ENCODE peak calls at places on chromosomes 4 and X, in ten cellular contexts. C is SJCRH30, D is GM12878, A is SK-N-SH, R is IMR-90, H is neural progenitor cell, L is left lung, X is A549, G is stomach, I is fibroblast of lung. Q is an unnamed sample. For H3K4me1, the result is how much of the 10 kb centered on the place peaks cover.

GRCh38 chr4:25792200-25792791 is 70.5 kb downstream of the SEL1L3 start:
- DNase-seq in I (no peak), C (peak), G (peak), L (no peak), X (peak), R (no peak), H (peak), A (peak), D (no peak), Q (no peak)

GRCh38 chr4:143375326-143376073 is 38.8 kb downstream of the GAB1 start:
- DNase-seq in D (no peak), H (peak), G (no peak), C (peak), A (peak), L (no peak), I (peak), R (no peak), X (peak), Q (no peak)

GRCh38 chr4:7964890-7965662 is 25.4 kb upstream of the AFAP1 start:
- DNase-seq in R (peak), A (no peak), C (no peak), G (no peak), D (no peak), L (peak), H (no peak), X (peak), I (peak), Q (peak)

GRCh38 chrX:69127466-69127865 is 37.8 kb downstream of the PJA1 start:
- DNase-seq in L (no peak), R (no peak), X (no peak), G (no peak), A (no peak), I (no peak), H (no peak), C (no peak), D (no peak), Q (no peak)

GRCh38 chrX:54481751-54482150 is 14.3 kb downstream of the FGD1 start:
- DNase-seq in H (no peak), A (peak), R (no peak), D (no peak), L (no peak), I (no peak), X (no peak), G (no peak), C (no peak), Q (no peak)

GRCh38 chrX:54043696-54044125 is 562 bp downstream of the PHF8 start:
- DNase-seq in C (no peak), G (peak), D (no peak), X (no peak), L (peak), H (peak), A (peak), I (no peak), R (peak), Q (peak)

GRCh38 chrX:134426285-134426684 is 33.7 kb upstream of the HPRT1 start:
- DNase-seq in G (no peak), L (no peak), H (no peak), A (no peak), R (no peak), D (no peak), I (no peak), C (no peak), X (no peak), Q (no peak)

GRCh38 chrX:48509245-48509590 is 426 bp downstream of the PORCN start:
- DNase-seq in A (peak), I (no peak), C (no peak), X (no peak), G (no peak), H (peak), R (no peak), D (no peak), L (no peak), Q (no peak)

GRCh38 chr4:126839066-126839465 is 793.7 kb upstream of the INTU start:
- DNase-seq in R (peak), X (no peak), H (no peak), I (peak), L (no peak), C (no peak), D (no peak), A (no peak), G (no peak), Q (no peak)

GRCh38 chrX:101462892-101463291 is 22.4 kb upstream of the ARMCX4 start:
- DNase-seq in X (peak), C (peak), I (peak), R (peak), L (no peak), A (peak), G (no peak), D (no peak), H (peak), Q (no peak)

GRCh38 chr4:126678608-126679007 is 954.1 kb upstream of the INTU start:
- DNase-seq in X (no peak), A (no peak), D (no peak), H (peak), R (no peak), G (no peak), L (no peak), I (no peak), C (peak), Q (no peak)

GRCh38 chrX:3815896-3816664 is 102.6 kb upstream of the PRKX start:
- DNase-seq in C (no peak), R (peak), H (peak), L (peak), A (peak), G (peak), D (peak), I (peak), X (peak), Q (peak)

DNA sequence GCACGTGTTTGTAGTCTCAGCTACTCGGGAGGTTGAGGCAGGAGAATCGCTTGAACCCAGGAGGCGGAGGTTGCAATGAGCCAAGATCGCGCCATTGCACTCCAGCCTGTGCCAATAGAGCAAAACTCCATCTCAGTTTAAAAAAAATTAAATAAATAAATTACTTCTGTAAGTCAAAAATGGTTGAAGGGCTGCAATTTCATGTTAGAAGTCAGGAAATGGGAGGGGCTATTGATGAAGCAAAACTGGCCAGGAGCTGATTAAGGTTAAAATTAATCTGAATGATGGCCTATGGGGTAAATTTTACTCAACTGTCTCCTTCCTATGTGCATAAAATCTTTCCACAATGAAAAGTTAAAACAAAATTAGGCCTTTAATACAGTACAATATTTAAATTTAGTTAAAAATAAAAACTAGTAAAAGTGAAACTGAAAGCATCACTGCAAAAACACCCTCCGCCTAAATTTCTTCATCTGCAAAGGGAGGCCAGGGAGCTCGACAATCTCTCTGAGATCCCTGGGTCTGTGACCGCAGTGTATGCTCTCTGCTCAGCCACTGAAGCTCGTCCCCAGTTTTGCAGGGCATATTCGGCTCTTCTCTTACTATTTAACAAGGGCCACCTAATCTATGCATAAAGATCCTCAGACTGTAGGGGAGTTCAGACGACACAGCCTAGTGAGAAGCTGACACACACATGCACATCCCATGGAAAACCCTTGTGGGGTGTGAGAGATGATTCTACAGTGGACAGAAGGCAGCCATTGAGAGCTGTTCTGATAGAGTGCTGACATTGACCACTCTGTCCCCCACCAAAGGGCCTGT is 57.2 kb downstream of the IRF2 start:
- DNase-seq in R (peak), H (no peak), D (peak), A (no peak), C (no peak), X (no peak), I (peak), L (no peak), G (no peak), Q (peak)
- H3K4me1 ChIP-seq in R (under half), H (under half), D (half or more), A (under half), C (under half), X (under half), I (under half), L (under half), G (half or more), Q (half or more)

GRCh38 chr4:5921981-5922380 is 29.1 kb upstream of the CRMP1 start:
- DNase-seq in G (no peak), R (no peak), I (no peak), D (no peak), A (no peak), X (no peak), C (no peak), H (peak), L (no peak), Q (no peak)

GRCh38 chr4:5923306-5923830 is 30.5 kb upstream of the CRMP1 start:
- DNase-seq in C (peak), A (no peak), R (no peak), I (no peak), L (no peak), H (no peak), D (no peak), X (no peak), G (no peak), Q (no peak)

GRCh38 chr4:5921074-5921473 is 28.2 kb upstream of the CRMP1 start:
- DNase-seq in H (no peak), C (peak), D (no peak), R (no peak), X (no peak), L (no peak), A (no peak), G (no peak), I (no peak), Q (no peak)

GRCh38 chr4:5921578-5921977 is 28.7 kb upstream of the CRMP1 start:
- DNase-seq in C (no peak), L (no peak), R (no peak), A (no peak), D (no peak), X (no peak), H (no peak), I (no peak), G (no peak), Q (no peak)

DNA sequence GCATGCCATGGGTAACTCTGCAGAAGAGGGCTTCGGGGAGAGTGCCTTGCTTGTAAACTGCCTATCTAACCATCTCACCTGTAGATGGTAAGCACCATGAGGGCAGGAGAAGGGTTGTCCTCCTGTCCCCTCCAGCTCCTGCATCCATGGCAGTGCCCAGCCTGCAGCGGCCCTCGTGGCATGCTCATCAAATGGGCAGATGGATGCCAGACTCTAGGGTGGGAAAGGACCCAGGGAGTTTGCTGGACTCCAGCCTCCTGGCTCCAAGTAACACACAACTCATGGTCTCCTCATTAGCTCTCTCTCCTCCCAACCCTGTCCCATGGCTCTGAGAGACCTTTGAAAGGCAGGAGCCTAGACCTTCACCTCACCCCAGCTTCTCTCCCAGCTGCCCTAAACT is 29.7 kb upstream of the CRMP1 start:
- DNase-seq in R (no peak), H (no peak), A (no peak), L (no peak), G (no peak), X (no peak), I (no peak), D (no peak), C (no peak), Q (no peak)
- H3K4me3 ChIP-seq in R (no peak), H (no peak), A (no peak), L (no peak), G (no peak), X (no peak), I (no peak), D (no peak), C (no peak), Q (no peak)

DNA sequence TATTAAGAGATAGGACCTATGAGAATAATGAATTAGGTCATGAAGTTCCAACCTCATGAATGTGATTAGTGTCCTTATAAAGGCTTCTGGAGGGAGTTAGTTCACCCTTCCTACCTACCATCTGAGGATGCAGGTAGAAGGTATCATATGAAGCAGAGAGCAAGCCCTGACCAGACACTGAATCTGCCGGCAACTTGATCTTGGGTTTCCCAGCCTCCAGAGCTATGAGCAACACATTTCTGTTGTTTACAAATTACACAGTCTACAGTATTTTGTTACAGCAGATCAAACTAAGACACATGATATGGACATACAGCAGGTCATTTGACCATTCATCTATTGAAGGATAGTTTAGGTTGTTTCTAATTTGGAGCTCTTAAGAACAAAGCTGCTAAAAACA is 118.9 kb upstream of the DCLK2 start:
- DNase-seq in A (no peak), G (no peak), X (no peak), I (no peak), R (peak), C (no peak), H (no peak), L (no peak), D (no peak), Q (no peak)
- H3K4me1 ChIP-seq in A (under half), G (under half), X (under half), I (under half), R (under half), C (under half), H (under half), L (under half), D (under half), Q (under half)

DNA sequence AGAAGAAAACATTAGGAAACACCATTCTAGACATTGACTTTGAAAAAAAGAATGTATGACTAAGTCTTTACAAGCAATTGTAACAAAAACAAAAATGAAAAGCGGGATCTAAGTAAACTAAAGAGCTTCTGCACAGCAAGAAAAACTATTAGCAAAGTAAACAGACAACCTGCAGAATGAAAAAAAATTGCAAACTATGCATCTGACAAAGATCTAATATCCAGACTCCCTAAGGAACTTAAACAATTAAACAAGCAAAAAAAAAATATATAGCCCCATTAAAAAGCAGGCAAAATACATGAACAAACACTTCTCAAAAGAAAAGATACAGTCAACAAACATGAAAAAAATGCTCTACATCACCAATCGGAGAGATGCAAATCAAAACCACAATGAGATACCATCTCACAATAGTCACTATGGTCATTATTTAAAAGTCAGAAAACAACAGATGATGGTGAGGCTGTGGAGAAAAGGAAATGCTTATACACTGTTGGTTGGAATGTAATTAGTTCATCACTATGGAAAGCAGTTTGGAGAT is 168.1 kb downstream of the EPHA5 start:
- DNase-seq in X (peak), L (no peak), D (no peak), G (no peak), H (no peak), C (no peak), R (peak), A (no peak), I (no peak), Q (no peak)
- H3K4me3 ChIP-seq in X (no peak), L (no peak), D (no peak), G (no peak), H (no peak), C (no peak), R (no peak), A (no peak), I (no peak), Q (no peak)

GRCh38 chr4:139795915-139796314 is 130.3 kb downstream of the MGST2 start:
- DNase-seq in X (no peak), G (no peak), H (no peak), I (peak), C (no peak), L (no peak), A (no peak), D (no peak), R (peak), Q (no peak)

GRCh38 chr4:139798456-139798855 is 132.8 kb downstream of the MGST2 start:
- DNase-seq in R (peak), I (no peak), A (no peak), L (no peak), X (no peak), D (no peak), H (no peak), G (no peak), C (no peak), Q (no peak)

GRCh38 chr4:139795476-139795875 is 129.9 kb downstream of the MGST2 start:
- DNase-seq in D (no peak), R (no peak), L (no peak), I (peak), C (no peak), X (no peak), H (no peak), G (no peak), A (no peak), Q (no peak)

GRCh38 chr4:139797287-139797686 is 131.7 kb downstream of the MGST2 start:
- DNase-seq in C (no peak), X (no peak), H (no peak), D (no peak), R (no peak), A (no peak), L (no peak), I (no peak), G (no peak), Q (no peak)

GRCh38 chr4:139800082-139800481 is 134.5 kb downstream of the MGST2 start:
- DNase-seq in X (peak), H (no peak), R (no peak), D (no peak), L (no peak), G (no peak), A (no peak), I (no peak), C (no peak), Q (no peak)
- H3K4me1 ChIP-seq in X (under half), H (under half), R (under half), D (under half), L (under half), G (under half), A (half or more), I (under half), C (under half), Q (under half)